ENCODE peak calls at places on chromosomes 6 and 20, in eight cellular contexts. One of them, this sample, is unnamed.

GRCh38 chr6:43799671-43800623 is 29.9 kb downstream of the VEGFA start:
- DNase-seq in fibroblast of lung: no peak
- DNase-seq in HL-60: peak
- DNase-seq in RWPE2: no peak
- DNase-seq in ovary: no peak
- DNase-seq in cardiac fibroblast: no peak
- DNase-seq in chondrocyte: no peak
- DNase-seq in astrocyte: no peak
- DNase-seq in this sample: no peak

GRCh38 chr20:17395729-17396128 is 135.4 kb downstream of the BFSP1 start:
- DNase-seq in RWPE2: no peak
- DNase-seq in chondrocyte: no peak
- DNase-seq in astrocyte: no peak
- DNase-seq in cardiac fibroblast: no peak
- DNase-seq in HL-60: no peak
- DNase-seq in fibroblast of lung: no peak
- DNase-seq in ovary: no peak
- DNase-seq in this sample: no peak

GRCh38 chr6:37218061-37218460 is 39.5 kb upstream of the TBC1D22B start:
- DNase-seq in chondrocyte: no peak
- DNase-seq in fibroblast of lung: no peak
- DNase-seq in cardiac fibroblast: no peak
- DNase-seq in HL-60: no peak
- DNase-seq in ovary: no peak
- DNase-seq in RWPE2: no peak
- DNase-seq in astrocyte: no peak
- DNase-seq in this sample: no peak

GRCh38 chr6:122726649-122727048 is 52.9 kb upstream of the FABP7 start:
- DNase-seq in ovary: no peak
- DNase-seq in cardiac fibroblast: peak
- DNase-seq in chondrocyte: no peak
- DNase-seq in fibroblast of lung: no peak
- DNase-seq in RWPE2: no peak
- DNase-seq in HL-60: peak
- DNase-seq in astrocyte: no peak
- DNase-seq in this sample: peak

GRCh38 chr20:62922451-62922921 is 3.8 kb downstream of the DIDO1 start:
- DNase-seq in chondrocyte: no peak
- DNase-seq in cardiac fibroblast: no peak
- DNase-seq in RWPE2: peak
- DNase-seq in astrocyte: no peak
- DNase-seq in HL-60: no peak
- DNase-seq in ovary: no peak
- DNase-seq in fibroblast of lung: no peak
- DNase-seq in this sample: no peak

GRCh38 chr6:117506180-117506835 is 23.8 kb downstream of the DCBLD1 start:
- DNase-seq in RWPE2: no peak
- DNase-seq in HL-60: no peak
- DNase-seq in fibroblast of lung: peak
- DNase-seq in astrocyte: peak
- DNase-seq in ovary: no peak
- DNase-seq in chondrocyte: no peak
- DNase-seq in cardiac fibroblast: peak
- DNase-seq in this sample: peak

GRCh38 chr6:56851541-56852248 is 103.2 kb upstream of the BEND6 start:
- DNase-seq in RWPE2: no peak
- DNase-seq in chondrocyte: no peak
- DNase-seq in HL-60: peak
- DNase-seq in fibroblast of lung: peak
- DNase-seq in ovary: peak
- DNase-seq in cardiac fibroblast: peak
- DNase-seq in astrocyte: peak
- DNase-seq in this sample: peak

GRCh38 chr20:61808497-61808896 is 257.2 kb downstream of the TAF4 start:
- DNase-seq in chondrocyte: peak
- DNase-seq in astrocyte: no peak
- DNase-seq in HL-60: no peak
- DNase-seq in cardiac fibroblast: no peak
- DNase-seq in RWPE2: no peak
- DNase-seq in ovary: no peak
- DNase-seq in fibroblast of lung: no peak
- DNase-seq in this sample: no peak

GRCh38 chr6:3356056-3356823 is 97.5 kb downstream of the PSMG4 start:
- DNase-seq in HL-60: peak
- DNase-seq in ovary: peak
- DNase-seq in RWPE2: no peak
- DNase-seq in chondrocyte: no peak
- DNase-seq in cardiac fibroblast: peak
- DNase-seq in fibroblast of lung: peak
- DNase-seq in astrocyte: peak
- DNase-seq in this sample: peak

DNA sequence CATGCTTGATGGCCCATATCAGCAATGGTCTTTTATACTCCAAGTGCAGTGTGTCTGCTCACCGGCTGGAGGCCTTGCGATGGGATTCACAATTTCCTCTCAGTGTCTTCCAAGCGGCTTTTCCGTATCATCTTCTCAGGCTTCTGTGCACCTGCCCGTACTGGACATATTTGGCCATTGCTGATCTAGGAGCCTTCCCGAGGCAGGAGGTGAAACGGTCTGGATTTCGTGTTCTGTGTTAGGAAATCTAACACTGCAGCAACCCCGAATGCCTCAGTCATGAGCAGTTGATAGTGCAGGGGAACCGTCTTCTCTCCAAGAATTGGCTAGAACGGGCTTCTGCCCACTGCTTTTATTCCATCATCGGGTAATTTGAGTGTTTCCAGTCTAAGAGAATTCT is 60.5 kb downstream of the PPP1R14C start:
- DNase-seq in astrocyte: no peak
- DNase-seq in RWPE2: no peak
- DNase-seq in HL-60: no peak
- DNase-seq in fibroblast of lung: no peak
- DNase-seq in ovary: no peak
- DNase-seq in chondrocyte: no peak
- DNase-seq in cardiac fibroblast: no peak
- DNase-seq in this sample: no peak
- TF ChIP-seq CTCF in astrocyte: no peak
- TF ChIP-seq CTCF in RWPE2: no peak
- TF ChIP-seq CTCF in HL-60: no peak
- TF ChIP-seq CTCF in fibroblast of lung: no peak
- TF ChIP-seq CTCF in ovary: no peak
- TF ChIP-seq CTCF in chondrocyte: no peak
- TF ChIP-seq CTCF in cardiac fibroblast: no peak
- TF ChIP-seq CTCF in this sample: no peak

GRCh38 chr6:14317616-14318015 is 200.0 kb downstream of the CD83 start:
- DNase-seq in chondrocyte: no peak
- DNase-seq in ovary: no peak
- DNase-seq in astrocyte: no peak
- DNase-seq in RWPE2: no peak
- DNase-seq in cardiac fibroblast: no peak
- DNase-seq in fibroblast of lung: no peak
- DNase-seq in HL-60: no peak
- DNase-seq in this sample: no peak

GRCh38 chr6:14313220-14313619 is 195.6 kb downstream of the CD83 start:
- DNase-seq in chondrocyte: no peak
- DNase-seq in cardiac fibroblast: no peak
- DNase-seq in HL-60: no peak
- DNase-seq in RWPE2: no peak
- DNase-seq in ovary: no peak
- DNase-seq in astrocyte: no peak
- DNase-seq in fibroblast of lung: no peak
- DNase-seq in this sample: no peak

GRCh38 chr6:14315353-14315752 is 197.8 kb downstream of the CD83 start:
- DNase-seq in astrocyte: no peak
- DNase-seq in chondrocyte: no peak
- DNase-seq in HL-60: no peak
- DNase-seq in ovary: no peak
- DNase-seq in fibroblast of lung: no peak
- DNase-seq in cardiac fibroblast: no peak
- DNase-seq in RWPE2: no peak
- DNase-seq in this sample: no peak

GRCh38 chr6:14320342-14320741 is 202.8 kb downstream of the CD83 start:
- DNase-seq in ovary: no peak
- DNase-seq in fibroblast of lung: no peak
- DNase-seq in RWPE2: no peak
- DNase-seq in astrocyte: no peak
- DNase-seq in HL-60: no peak
- DNase-seq in cardiac fibroblast: no peak
- DNase-seq in chondrocyte: no peak
- DNase-seq in this sample: no peak

DNA sequence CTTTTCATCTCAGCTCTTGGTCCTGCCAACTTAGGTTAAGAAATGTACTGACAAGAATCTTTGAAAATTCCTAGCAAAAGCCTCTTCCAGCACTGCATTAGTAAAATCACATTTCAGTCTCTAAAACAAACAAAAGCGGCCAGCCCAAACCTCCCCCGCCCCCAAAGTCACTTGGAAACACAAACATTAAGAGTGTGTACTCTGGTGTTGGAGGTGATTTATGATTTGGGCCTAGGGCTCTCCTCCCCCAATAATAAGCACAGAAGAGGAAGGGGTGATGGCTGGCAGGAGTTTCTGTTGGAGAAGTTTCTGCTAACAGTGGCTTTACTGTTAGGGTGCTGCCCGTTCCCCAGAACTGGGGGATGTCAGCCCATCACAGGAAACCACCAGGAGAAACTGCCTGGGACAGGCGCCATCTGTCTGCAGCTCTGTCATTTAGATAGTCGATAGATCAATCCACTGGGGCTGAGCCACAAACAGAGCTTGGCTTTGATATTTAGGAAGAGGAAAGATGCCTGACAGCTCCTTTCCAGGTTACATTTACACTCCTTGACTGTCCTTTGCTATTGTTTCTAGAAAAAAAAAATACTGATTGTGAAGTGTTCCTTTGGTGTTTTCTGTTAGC is 199.5 kb downstream of the CD83 start:
- DNase-seq in HL-60: no peak
- DNase-seq in chondrocyte: no peak
- DNase-seq in fibroblast of lung: no peak
- DNase-seq in ovary: no peak
- DNase-seq in RWPE2: no peak
- DNase-seq in cardiac fibroblast: no peak
- DNase-seq in astrocyte: no peak
- DNase-seq in this sample: no peak
- TF ChIP-seq CTCF in HL-60: no peak
- TF ChIP-seq CTCF in chondrocyte: peak
- TF ChIP-seq CTCF in fibroblast of lung: peak
- TF ChIP-seq CTCF in ovary: no peak
- TF ChIP-seq CTCF in RWPE2: peak
- TF ChIP-seq CTCF in cardiac fibroblast: no peak
- TF ChIP-seq CTCF in astrocyte: no peak
- TF ChIP-seq CTCF in this sample: no peak

GRCh38 chr6:29702519-29703103 is 20.6 kb upstream of the HLA-F start:
- DNase-seq in HL-60: no peak
- DNase-seq in fibroblast of lung: no peak
- DNase-seq in cardiac fibroblast: peak
- DNase-seq in chondrocyte: no peak
- DNase-seq in astrocyte: no peak
- DNase-seq in RWPE2: no peak
- DNase-seq in ovary: no peak
- DNase-seq in this sample: no peak
- TF ChIP-seq CTCF in HL-60: no peak
- TF ChIP-seq CTCF in fibroblast of lung: peak
- TF ChIP-seq CTCF in cardiac fibroblast: peak
- TF ChIP-seq CTCF in chondrocyte: peak
- TF ChIP-seq CTCF in astrocyte: peak
- TF ChIP-seq CTCF in RWPE2: peak
- TF ChIP-seq CTCF in ovary: no peak
- TF ChIP-seq CTCF in this sample: peak

GRCh38 chr6:158706369-158706982 is 56.6 kb downstream of the SYTL3 start:
- DNase-seq in HL-60: no peak
- DNase-seq in astrocyte: peak
- DNase-seq in chondrocyte: no peak
- DNase-seq in fibroblast of lung: peak
- DNase-seq in RWPE2: no peak
- DNase-seq in ovary: peak
- DNase-seq in cardiac fibroblast: peak
- DNase-seq in this sample: peak
- TF ChIP-seq CTCF in HL-60: no peak
- TF ChIP-seq CTCF in astrocyte: peak
- TF ChIP-seq CTCF in chondrocyte: peak
- TF ChIP-seq CTCF in fibroblast of lung: peak
- TF ChIP-seq CTCF in RWPE2: peak
- TF ChIP-seq CTCF in ovary: peak
- TF ChIP-seq CTCF in cardiac fibroblast: peak
- TF ChIP-seq CTCF in this sample: peak

GRCh38 chr20:37979021-37979985 is 54.0 kb downstream of the TTI1 start:
- DNase-seq in chondrocyte: no peak
- DNase-seq in RWPE2: no peak
- DNase-seq in cardiac fibroblast: no peak
- DNase-seq in HL-60: no peak
- DNase-seq in ovary: no peak
- DNase-seq in astrocyte: no peak
- DNase-seq in fibroblast of lung: no peak
- DNase-seq in this sample: no peak
- TF ChIP-seq CTCF in chondrocyte: no peak
- TF ChIP-seq CTCF in RWPE2: no peak
- TF ChIP-seq CTCF in cardiac fibroblast: no peak
- TF ChIP-seq CTCF in HL-60: no peak
- TF ChIP-seq CTCF in ovary: no peak
- TF ChIP-seq CTCF in astrocyte: no peak
- TF ChIP-seq CTCF in fibroblast of lung: no peak
- TF ChIP-seq CTCF in this sample: no peak

DNA sequence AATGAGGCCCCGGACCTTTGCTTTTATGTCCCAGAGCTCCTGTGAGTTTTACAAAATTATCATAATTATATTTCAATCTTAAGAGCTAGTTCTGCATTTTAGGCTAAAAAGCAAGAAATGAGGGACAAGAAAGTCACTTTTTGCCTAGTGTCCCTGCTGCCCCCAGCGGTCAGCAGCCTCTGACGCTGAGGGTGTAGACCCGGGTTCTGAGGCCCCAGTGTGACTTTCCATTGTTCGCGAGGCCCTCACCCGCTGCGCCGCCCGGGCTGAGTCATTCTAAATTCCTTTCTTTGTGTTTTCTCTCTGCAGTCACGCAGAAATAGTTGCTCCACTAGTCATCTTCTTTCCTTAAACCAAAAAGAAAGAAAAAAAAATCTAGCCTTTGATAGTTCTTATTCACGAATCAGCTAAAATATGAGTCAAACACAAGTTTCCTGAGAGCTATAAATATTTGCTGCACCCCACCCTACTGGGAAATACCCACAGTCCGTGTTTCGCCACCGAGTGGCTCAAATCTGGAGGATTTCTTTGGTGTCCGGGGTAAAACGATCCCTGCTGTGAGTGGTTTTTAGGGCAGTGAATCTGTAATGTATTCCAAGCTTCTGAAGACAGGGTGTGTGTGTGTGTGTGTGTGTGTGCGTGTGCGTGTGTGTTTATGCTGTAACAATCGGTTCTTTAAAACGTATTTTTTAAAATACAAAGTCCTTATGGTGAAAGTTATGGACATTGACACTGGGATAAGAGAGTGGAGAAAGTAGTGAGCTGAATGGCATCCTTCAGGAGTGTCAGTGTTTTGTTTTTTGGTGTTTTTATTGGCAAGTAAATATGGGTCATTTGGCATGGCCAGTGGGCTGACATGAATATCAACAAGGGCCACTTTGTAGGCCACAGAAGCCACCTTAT is 59.7 kb upstream of the EEF1A1 start:
- DNase-seq in cardiac fibroblast: peak
- DNase-seq in ovary: peak
- DNase-seq in chondrocyte: no peak
- DNase-seq in fibroblast of lung: peak
- DNase-seq in RWPE2: peak
- DNase-seq in astrocyte: peak
- DNase-seq in HL-60: peak
- DNase-seq in this sample: peak
- TF ChIP-seq CTCF in cardiac fibroblast: peak
- TF ChIP-seq CTCF in ovary: peak
- TF ChIP-seq CTCF in chondrocyte: peak
- TF ChIP-seq CTCF in fibroblast of lung: peak
- TF ChIP-seq CTCF in RWPE2: peak
- TF ChIP-seq CTCF in astrocyte: peak
- TF ChIP-seq CTCF in HL-60: peak
- TF ChIP-seq CTCF in this sample: peak

GRCh38 chr6:147468634-147469033 is 39.9 kb upstream of the SAMD5 start:
- DNase-seq in cardiac fibroblast: no peak
- DNase-seq in fibroblast of lung: no peak
- DNase-seq in ovary: no peak
- DNase-seq in chondrocyte: no peak
- DNase-seq in astrocyte: no peak
- DNase-seq in HL-60: no peak
- DNase-seq in RWPE2: no peak
- DNase-seq in this sample: no peak
- TF ChIP-seq CTCF in cardiac fibroblast: no peak
- TF ChIP-seq CTCF in fibroblast of lung: no peak
- TF ChIP-seq CTCF in ovary: no peak
- TF ChIP-seq CTCF in chondrocyte: no peak
- TF ChIP-seq CTCF in astrocyte: no peak
- TF ChIP-seq CTCF in HL-60: no peak
- TF ChIP-seq CTCF in RWPE2: no peak
- TF ChIP-seq CTCF in this sample: no peak